ENCODE peak calls at places on chromosomes 5 and 9, in eight cellular contexts. Y, U, T, D, A, N, R and X are unnamed samples.

GRCh38 chr5:20231040-20231439 is 243.0 kb upstream of the CDH18 start:
- DNase-seq in U (no peak), A (no peak), T (no peak), Y (no peak), N (no peak), R (no peak), D (peak), X (no peak)

GRCh38 chr5:43006411-43007202 is 33.5 kb downstream of the ANXA2R start:
- DNase-seq in R (peak), D (no peak), A (no peak), Y (no peak), T (no peak), N (no peak), U (no peak), X (no peak)

GRCh38 chr9:117191504-117192375 is 223.1 kb downstream of the ASTN2 start:
- DNase-seq in N (no peak), Y (no peak), D (no peak), R (no peak), A (no peak), T (no peak), U (no peak), X (no peak)

GRCh38 chr5:163569284-163569683 is 63.9 kb downstream of the MAT2B start:
- DNase-seq in R (peak), N (no peak), D (no peak), Y (no peak), A (no peak), U (no peak), T (peak), X (no peak)

GRCh38 chr5:170437621-170438375 is 48.6 kb upstream of the KCNMB1 start:
- DNase-seq in A (no peak), R (no peak), U (no peak), N (peak), Y (no peak), D (no peak), T (no peak), X (no peak)

GRCh38 chr5:103005276-103005675 is 114.7 kb downstream of the GIN1 start:
- DNase-seq in T (no peak), D (no peak), A (no peak), U (no peak), R (no peak), N (no peak), Y (no peak), X (no peak)

GRCh38 chr5:42719034-42719433 is 37.6 kb upstream of the CCDC152 start:
- DNase-seq in N (no peak), R (no peak), T (no peak), D (no peak), Y (no peak), U (no peak), A (no peak), X (no peak)

GRCh38 chr5:132209901-132210545 is 17.6 kb downstream of the P4HA2 start:
- DNase-seq in Y (no peak), D (no peak), N (peak), R (no peak), A (no peak), U (no peak), T (no peak), X (peak)

GRCh38 chr5:80370394-80370793 is 37.5 kb upstream of the ZFYVE16 start:
- DNase-seq in Y (no peak), T (no peak), A (no peak), U (no peak), R (no peak), N (no peak), D (no peak), X (no peak)

GRCh38 chr5:174571662-174572397 is 152.6 kb upstream of the MSX2 start:
- DNase-seq in D (peak), U (peak), N (peak), Y (peak), R (peak), A (no peak), T (peak), X (peak)

GRCh38 chr5:2897276-2897990 is 146.0 kb upstream of the IRX2 start:
- DNase-seq in R (no peak), T (no peak), D (no peak), U (no peak), Y (no peak), A (no peak), N (peak), X (no peak)

GRCh38 chr5:548256-548655 is 24.0 kb upstream of the SLC9A3 start:
- DNase-seq in D (no peak), T (no peak), Y (no peak), U (no peak), A (no peak), N (no peak), R (peak), X (no peak)

GRCh38 chr9:89799221-89799620 is 194.4 kb downstream of the GADD45G start:
- DNase-seq in U (no peak), R (no peak), A (no peak), T (no peak), D (no peak), N (peak), Y (no peak), X (no peak)

GRCh38 chr9:6133346-6134063 is 82.1 kb upstream of the IL33 start:
- DNase-seq in A (no peak), U (no peak), D (no peak), Y (no peak), R (peak), N (no peak), T (no peak), X (no peak)

GRCh38 chr5:27706832-27707231 is 668.4 kb upstream of the CDH9 start:
- DNase-seq in Y (no peak), D (no peak), A (no peak), T (no peak), U (no peak), R (no peak), N (no peak), X (no peak)

GRCh38 chr9:124890179-124890578 is 28.2 kb downstream of the ARPC5L start:
- DNase-seq in R (no peak), N (no peak), T (no peak), D (no peak), Y (no peak), U (no peak), A (no peak), X (no peak)

GRCh38 chr5:38316544-38317224 is 58.3 kb downstream of the EGFLAM start:
- DNase-seq in D (no peak), U (peak), Y (no peak), R (peak), N (no peak), T (peak), A (no peak), X (no peak)

GRCh38 chr9:120779227-120779626 is 14.0 kb downstream of the FBXW2 start:
- DNase-seq in R (no peak), A (no peak), Y (no peak), U (no peak), D (no peak), N (no peak), T (no peak), X (no peak)

GRCh38 chr5:142543951-142544753 is 141.7 kb downstream of the FGF1 start:
- DNase-seq in Y (peak), D (no peak), A (no peak), N (no peak), R (peak), U (no peak), T (no peak), X (no peak)

GRCh38 chr9:91452844-91453243 is 29.2 kb upstream of the NFIL3 start:
- DNase-seq in T (no peak), Y (no peak), N (no peak), R (no peak), U (no peak), D (no peak), A (no peak), X (no peak)

GRCh38 chr9:21709464-21710058 is 92.9 kb upstream of the MTAP start:
- DNase-seq in N (no peak), D (peak), Y (peak), A (no peak), R (peak), U (no peak), T (peak), X (peak)

GRCh38 chr9:125325821-125326220 is 64.2 kb downstream of the GAPVD1 start:
- DNase-seq in N (no peak), Y (no peak), D (no peak), T (no peak), U (no peak), R (no peak), A (no peak), X (no peak)

GRCh38 chr9:77725051-77725702 is 77.1 kb upstream of the GNA14 start:
- DNase-seq in T (peak), D (no peak), R (no peak), N (no peak), A (no peak), U (no peak), Y (no peak), X (no peak)

GRCh38 chr9:83707518-83707767 is 315 bp downstream of the UBQLN1 start:
- DNase-seq in T (no peak), D (no peak), N (peak), R (peak), U (no peak), A (peak), Y (no peak), X (peak)

GRCh38 chr5:172721455-172722308 is 49.3 kb downstream of the DUSP1 start:
- DNase-seq in Y (no peak), T (peak), R (peak), U (no peak), A (no peak), N (no peak), D (no peak), X (no peak)

GRCh38 chr5:143713331-143714032 is 98.5 kb upstream of the HMHB1 start:
- DNase-seq in N (no peak), D (no peak), R (peak), T (no peak), A (no peak), Y (no peak), U (no peak), X (no peak)

GRCh38 chr5:83567741-83568530 is 96.4 kb downstream of the VCAN start:
- DNase-seq in N (no peak), D (no peak), A (no peak), T (no peak), Y (no peak), U (no peak), R (peak), X (peak)

GRCh38 chr5:138579517-138579863 is 4.3 kb upstream of the HSPA9 start:
- DNase-seq in R (no peak), N (no peak), T (no peak), D (no peak), Y (no peak), U (no peak), A (no peak), X (no peak)

GRCh38 chr9:133972041-133972970 is 19.8 kb downstream of the VAV2 start:
- DNase-seq in U (peak), R (no peak), D (no peak), T (no peak), N (no peak), Y (no peak), A (no peak), X (no peak)

GRCh38 chr9:93450817-93451761 is at the start of gene FAM120A:
- DNase-seq in R (peak), U (peak), N (peak), A (peak), D (peak), T (peak), Y (peak), X (peak)

GRCh38 chr9:93452710-93453046 is 703 bp downstream of the FAM120AOS start:
- DNase-seq in U (no peak), T (peak), Y (peak), D (no peak), A (no peak), R (no peak), N (no peak), X (no peak)

GRCh38 chr9:93456022-93456421 is 2.6 kb upstream of the FAM120AOS start:
- DNase-seq in U (no peak), Y (no peak), T (no peak), R (no peak), D (no peak), N (no peak), A (no peak), X (no peak)

GRCh38 chr9:93453047-93453914 is at the start of gene FAM120AOS:
- DNase-seq in R (peak), N (peak), T (peak), Y (peak), U (peak), D (peak), A (peak), X (peak)

DNA sequence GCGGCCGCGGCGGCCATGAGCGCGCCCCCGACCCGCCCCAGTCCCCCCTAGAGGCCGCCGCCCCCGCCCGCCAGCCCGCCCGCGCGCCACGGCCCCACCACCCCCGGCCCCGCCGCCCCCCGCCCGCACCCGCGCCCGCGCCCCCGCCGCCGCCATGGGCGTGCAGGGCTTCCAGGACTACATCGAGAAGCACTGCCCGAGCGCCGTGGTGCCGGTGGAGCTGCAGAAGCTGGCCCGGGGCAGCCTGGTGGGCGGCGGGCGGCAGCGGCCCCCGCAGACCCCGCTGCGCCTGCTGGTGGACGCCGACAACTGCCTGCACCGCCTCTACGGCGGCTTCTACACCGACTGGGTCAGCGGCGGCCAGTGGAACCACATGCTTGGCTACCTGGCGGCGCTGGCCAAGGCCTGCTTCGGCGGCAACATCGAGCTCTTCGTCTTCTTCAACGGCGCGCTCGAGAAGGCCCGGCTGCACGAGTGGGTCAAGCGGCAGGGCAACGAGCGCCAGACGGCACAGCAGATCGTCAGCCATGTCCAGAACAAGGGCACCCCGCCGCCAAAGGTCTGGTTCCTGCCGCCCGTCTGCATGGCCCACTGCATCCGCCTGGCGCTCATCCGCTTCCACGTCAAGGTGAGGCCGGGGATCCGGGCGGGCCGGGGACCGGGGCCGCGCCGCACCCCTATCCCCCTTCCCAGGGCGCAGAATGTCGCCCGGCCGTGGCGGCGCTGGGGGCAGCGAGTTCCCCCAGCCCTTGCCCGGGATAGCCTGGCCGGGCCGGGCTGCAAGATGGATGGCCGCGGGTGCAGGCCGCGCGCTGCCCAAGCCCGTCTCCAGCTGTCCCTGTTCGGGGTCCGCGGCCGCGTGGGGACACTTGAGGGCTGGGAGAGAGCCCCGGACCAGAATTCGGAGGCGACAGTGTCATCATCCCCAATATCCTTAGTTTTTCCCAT is 551 bp downstream of the FAM120A start:
- DNase-seq in A (no peak), T (peak), U (peak), D (peak), N (peak), R (peak), Y (peak), X (peak)
- TF ChIP-seq CTCF in A (no peak), T (no peak), U (no peak), D (no peak), N (no peak), R (no peak), Y (no peak), X (peak)

GRCh38 chr5:149406979-149407306 is 27.9 kb upstream of the IL17B start:
- DNase-seq in Y (no peak), R (no peak), T (no peak), N (no peak), A (no peak), D (no peak), U (no peak), X (no peak)

GRCh38 chr5:149410071-149410470 is 31.0 kb upstream of the IL17B start:
- DNase-seq in T (no peak), Y (no peak), A (no peak), D (no peak), R (no peak), U (peak), N (peak), X (no peak)

GRCh38 chr5:149409268-149409948 is 30.3 kb upstream of the IL17B start:
- DNase-seq in D (peak), A (no peak), N (peak), Y (no peak), U (peak), R (peak), T (no peak), X (no peak)

GRCh38 chr5:149407331-149408251 is 28.5 kb upstream of the IL17B start:
- DNase-seq in R (peak), T (no peak), Y (no peak), U (no peak), N (peak), D (no peak), A (no peak), X (no peak)

DNA sequence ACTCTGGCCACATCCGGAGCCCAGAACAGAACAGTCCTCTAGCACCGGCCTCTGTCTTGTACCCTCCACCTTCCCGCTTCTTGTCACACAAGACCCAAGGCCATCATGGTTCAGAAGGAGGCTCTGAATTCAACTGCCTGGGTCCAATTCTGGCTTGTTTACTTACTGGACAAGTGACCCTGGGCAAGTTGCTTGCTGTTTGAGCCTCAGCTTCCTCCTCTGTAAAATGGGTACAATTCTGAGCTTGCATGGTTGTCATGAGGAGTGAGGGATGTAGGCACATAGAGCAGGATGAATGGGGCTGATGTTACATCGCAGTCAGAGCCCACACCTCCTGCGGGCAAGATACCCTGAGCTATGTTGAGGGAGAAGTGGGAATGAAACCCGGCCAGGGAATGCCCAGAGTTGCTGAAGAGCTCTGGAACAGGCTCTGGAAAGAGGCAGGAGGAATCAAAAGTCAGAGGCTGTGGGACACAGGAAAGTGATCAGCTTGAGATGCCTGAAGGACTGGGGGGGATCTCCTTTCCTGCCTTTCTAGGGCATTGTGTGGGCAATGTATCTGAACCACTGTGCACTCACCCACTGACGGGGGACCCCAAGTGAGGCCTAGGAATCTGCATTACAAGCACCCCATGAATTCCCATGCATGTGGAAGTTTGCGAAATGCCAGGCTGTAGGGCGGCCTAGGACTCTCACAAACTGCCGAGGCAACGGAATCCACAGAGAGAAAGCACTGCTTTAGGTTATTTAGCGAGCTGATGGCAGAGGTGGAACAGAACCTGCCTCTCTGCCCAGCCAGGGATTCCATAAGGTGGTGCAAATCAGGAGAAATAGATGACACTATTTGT is 29.4 kb upstream of the IL17B start:
- DNase-seq in T (no peak), Y (no peak), R (peak), D (no peak), N (peak), U (no peak), A (no peak), X (no peak)
- H3K4me3 ChIP-seq in T (no peak), Y (no peak), R (peak), D (no peak), N (peak), U (peak), A (peak), X (peak)

GRCh38 chr5:108747111-108748009 is at the start of gene FER:
- DNase-seq in R (peak), D (no peak), T (peak), Y (peak), N (no peak), U (no peak), A (no peak), X (no peak)

GRCh38 chr5:108748010-108748353 is 285 bp downstream of the FER start:
- DNase-seq in R (no peak), A (no peak), U (no peak), T (no peak), D (no peak), N (no peak), Y (peak), X (no peak)

GRCh38 chr5:108753331-108753730 is 5.6 kb downstream of the FER start:
- DNase-seq in U (no peak), N (no peak), Y (no peak), D (no peak), A (no peak), R (peak), T (no peak), X (no peak)

GRCh38 chr5:108749130-108749861 is 1.6 kb downstream of the FER start:
- DNase-seq in U (no peak), D (peak), A (no peak), Y (peak), N (no peak), T (peak), R (no peak), X (no peak)

GRCh38 chr5:108748354-108749129 is 845 bp downstream of the FER start:
- DNase-seq in T (peak), U (peak), D (peak), R (peak), A (peak), Y (peak), N (peak), X (peak)
- TF ChIP-seq CTCF in T (peak), U (peak), D (no peak), R (no peak), A (peak), Y (peak), N (no peak), X (peak)

GRCh38 chr5:177403826-177404640 is 3.6 kb upstream of the PFN3 start:
- DNase-seq in U (peak), T (peak), Y (peak), N (no peak), D (peak), R (peak), A (no peak), X (peak)
- H3K4me3 ChIP-seq in U (peak), T (peak), Y (peak), N (peak), D (peak), R (peak), A (peak), X (peak)

GRCh38 chr9:137280478-137281344 is 3.2 kb downstream of the TOR4A start:
- DNase-seq in U (no peak), D (peak), A (no peak), N (peak), R (peak), T (peak), Y (peak), X (no peak)
- TF ChIP-seq CTCF in U (no peak), D (peak), A (peak), N (no peak), R (peak), T (peak), Y (peak), X (peak)

GRCh38 chr5:58362135-58362534 is 97.8 kb downstream of the PLK2 start:
- DNase-seq in N (no peak), U (no peak), T (no peak), R (no peak), A (no peak), D (no peak), Y (no peak), X (no peak)
- H3K4me3 ChIP-seq in N (no peak), U (no peak), T (no peak), R (no peak), A (no peak), D (no peak), Y (no peak), X (no peak)

GRCh38 chr5:112179290-112179689 is 239.8 kb downstream of the EPB41L4A start:
- DNase-seq in R (no peak), A (no peak), U (no peak), D (no peak), Y (no peak), N (no peak), T (no peak), X (no peak)
- TF ChIP-seq CTCF in R (no peak), A (no peak), U (no peak), D (peak), Y (no peak), N (no peak), T (no peak), X (no peak)

GRCh38 chr9:16870606-16871357 is at the start of gene BNC2:
- DNase-seq in A (no peak), R (peak), Y (peak), D (peak), T (peak), U (peak), N (peak), X (peak)
- H3K4me3 ChIP-seq in A (peak), R (peak), Y (peak), D (peak), T (peak), U (peak), N (peak), X (peak)

GRCh38 chr9:121927636-121928035 is 165.5 kb downstream of the TTLL11 start:
- DNase-seq in N (no peak), U (no peak), D (no peak), A (no peak), R (no peak), T (no peak), Y (no peak), X (no peak)

GRCh38 chr9:121921444-121921843 is 171.7 kb downstream of the TTLL11 start:
- DNase-seq in R (no peak), D (no peak), Y (no peak), U (no peak), T (peak), A (no peak), N (no peak), X (no peak)

GRCh38 chr9:121927081-121927480 is 166.0 kb downstream of the TTLL11 start:
- DNase-seq in N (no peak), Y (no peak), R (no peak), T (no peak), A (no peak), D (no peak), U (no peak), X (no peak)

GRCh38 chr9:121926417-121926816 is 166.7 kb downstream of the TTLL11 start:
- DNase-seq in A (no peak), D (no peak), R (no peak), U (no peak), N (no peak), T (no peak), Y (no peak), X (no peak)

GRCh38 chr9:121924700-121925099 is 168.4 kb downstream of the TTLL11 start:
- DNase-seq in R (no peak), D (no peak), Y (no peak), T (peak), A (no peak), U (no peak), N (no peak), X (no peak)
- TF ChIP-seq CTCF in R (no peak), D (no peak), Y (no peak), T (no peak), A (no peak), U (no peak), N (no peak), X (no peak)